ENCODE peak calls at places on chromosomes 1 and 21, in five cellular contexts. One of them, this sample, is unnamed.

GRCh38 chr1:95467036-95467435 is 233.0 kb downstream of the RWDD3 start:
- DNase-seq in mucosa of gallbladder: no peak
- DNase-seq in GOT3: no peak
- DNase-seq in neural crest cell: no peak
- DNase-seq in HTR-8/SVneo: no peak
- DNase-seq in this sample: no peak

GRCh38 chr1:238991730-238992490 is 394.5 kb upstream of the CHRM3 start:
- DNase-seq in GOT3: no peak
- DNase-seq in neural crest cell: no peak
- DNase-seq in HTR-8/SVneo: no peak
- DNase-seq in mucosa of gallbladder: no peak
- DNase-seq in this sample: no peak

GRCh38 chr21:44854391-44854663 is 19.2 kb downstream of the PTTG1IP start:
- DNase-seq in mucosa of gallbladder: no peak
- DNase-seq in GOT3: no peak
- DNase-seq in HTR-8/SVneo: no peak
- DNase-seq in neural crest cell: no peak
- DNase-seq in this sample: no peak

GRCh38 chr1:212218911-212219310 is 66.3 kb upstream of the PPP2R5A start:
- DNase-seq in GOT3: no peak
- DNase-seq in mucosa of gallbladder: no peak
- DNase-seq in HTR-8/SVneo: no peak
- DNase-seq in neural crest cell: no peak
- DNase-seq in this sample: no peak

GRCh38 chr1:32960342-32960741 is 4.3 kb downstream of the RNF19B start:
- DNase-seq in neural crest cell: no peak
- DNase-seq in GOT3: no peak
- DNase-seq in mucosa of gallbladder: no peak
- DNase-seq in HTR-8/SVneo: no peak
- DNase-seq in this sample: no peak

GRCh38 chr1:195590649-195591048 is 1017.6 kb downstream of the KCNT2 start:
- DNase-seq in HTR-8/SVneo: no peak
- DNase-seq in mucosa of gallbladder: no peak
- DNase-seq in GOT3: no peak
- DNase-seq in neural crest cell: no peak
- DNase-seq in this sample: no peak

GRCh38 chr21:38843806-38844479 is 38.2 kb downstream of the ETS2 start:
- DNase-seq in neural crest cell: no peak
- DNase-seq in HTR-8/SVneo: no peak
- DNase-seq in GOT3: no peak
- DNase-seq in mucosa of gallbladder: no peak
- DNase-seq in this sample: no peak

GRCh38 chr1:183039330-183039729 is 16.1 kb downstream of the LAMC1 start:
- DNase-seq in mucosa of gallbladder: no peak
- DNase-seq in HTR-8/SVneo: no peak
- DNase-seq in neural crest cell: no peak
- DNase-seq in GOT3: no peak
- DNase-seq in this sample: no peak

GRCh38 chr21:26072891-26073615 is 97.5 kb downstream of the APP start:
- DNase-seq in HTR-8/SVneo: no peak
- DNase-seq in neural crest cell: no peak
- DNase-seq in GOT3: no peak
- DNase-seq in mucosa of gallbladder: no peak
- DNase-seq in this sample: no peak

GRCh38 chr1:97084566-97084965 is 363.0 kb downstream of the PTBP2 start:
- DNase-seq in mucosa of gallbladder: no peak
- DNase-seq in GOT3: no peak
- DNase-seq in HTR-8/SVneo: no peak
- DNase-seq in neural crest cell: no peak
- DNase-seq in this sample: no peak

GRCh38 chr1:35190784-35191183 is 2.2 kb downstream of the SFPQ start:
- DNase-seq in mucosa of gallbladder: no peak
- DNase-seq in HTR-8/SVneo: no peak
- DNase-seq in neural crest cell: no peak
- DNase-seq in GOT3: no peak
- DNase-seq in this sample: no peak

GRCh38 chr1:220217383-220217988 is 54.8 kb downstream of the RAB3GAP2 start:
- DNase-seq in neural crest cell: no peak
- DNase-seq in mucosa of gallbladder: no peak
- DNase-seq in GOT3: no peak
- DNase-seq in HTR-8/SVneo: peak
- DNase-seq in this sample: no peak

GRCh38 chr1:172745014-172745413 is 86.1 kb downstream of the FASLG start:
- DNase-seq in neural crest cell: no peak
- DNase-seq in HTR-8/SVneo: peak
- DNase-seq in mucosa of gallbladder: peak
- DNase-seq in GOT3: peak
- DNase-seq in this sample: no peak

GRCh38 chr21:40146201-40146890 is 279.1 kb downstream of the PCP4 start:
- DNase-seq in GOT3: no peak
- DNase-seq in HTR-8/SVneo: no peak
- DNase-seq in mucosa of gallbladder: no peak
- DNase-seq in neural crest cell: no peak
- DNase-seq in this sample: no peak

GRCh38 chr1:155166373-155167165 is 6.5 kb downstream of the KRTCAP2 start:
- DNase-seq in mucosa of gallbladder: no peak
- DNase-seq in HTR-8/SVneo: no peak
- DNase-seq in neural crest cell: no peak
- DNase-seq in GOT3: no peak
- DNase-seq in this sample: peak

GRCh38 chr1:31155216-31155806 is 84.4 kb downstream of the NKAIN1 start:
- DNase-seq in mucosa of gallbladder: peak
- DNase-seq in GOT3: peak
- DNase-seq in HTR-8/SVneo: peak
- DNase-seq in neural crest cell: peak
- DNase-seq in this sample: peak

GRCh38 chr1:208235356-208235982 is 8.7 kb downstream of the PLXNA2 start:
- DNase-seq in mucosa of gallbladder: no peak
- DNase-seq in GOT3: no peak
- DNase-seq in HTR-8/SVneo: no peak
- DNase-seq in neural crest cell: no peak
- DNase-seq in this sample: no peak

GRCh38 chr1:197808843-197809242 is 33.6 kb upstream of the DENND1B start:
- DNase-seq in mucosa of gallbladder: no peak
- DNase-seq in GOT3: no peak
- DNase-seq in HTR-8/SVneo: no peak
- DNase-seq in neural crest cell: no peak
- DNase-seq in this sample: no peak

GRCh38 chr1:3543076-3544049 is 67.9 kb downstream of the MEGF6 start:
- DNase-seq in neural crest cell: no peak
- DNase-seq in HTR-8/SVneo: peak
- DNase-seq in GOT3: peak
- DNase-seq in mucosa of gallbladder: peak
- DNase-seq in this sample: no peak

GRCh38 chr1:11935040-11935378 is 492 bp downstream of the PLOD1 start:
- DNase-seq in GOT3: no peak
- DNase-seq in neural crest cell: no peak
- DNase-seq in mucosa of gallbladder: no peak
- DNase-seq in HTR-8/SVneo: no peak
- DNase-seq in this sample: no peak

GRCh38 chr21:42980959-42981523 is 6.7 kb downstream of the PKNOX1 start:
- DNase-seq in neural crest cell: no peak
- DNase-seq in GOT3: no peak
- DNase-seq in mucosa of gallbladder: no peak
- DNase-seq in HTR-8/SVneo: no peak
- DNase-seq in this sample: no peak

This sample was measured in sciatic nerve.